ENCODE peak calls at places on chromosomes 4 and X, in eight cellular contexts. C, U, Q, I, M, V, G and W are unnamed samples.

GRCh38 chrX:24760601-24761000 is 66.9 kb downstream of the POLA1 start:
- DNase-seq in U (no peak), C (no peak), Q (no peak), V (peak), M (no peak), I (no peak), G (no peak), W (peak)

GRCh38 chrX:64427281-64427680 is 32.0 kb upstream of the MTMR8 start:
- DNase-seq in I (peak), U (no peak), C (no peak), M (no peak), V (no peak), G (no peak), Q (no peak), W (no peak)

GRCh38 chr4:38330321-38330720 is 333.7 kb upstream of the KLF3 start:
- DNase-seq in G (no peak), Q (no peak), V (no peak), C (no peak), M (peak), I (no peak), U (no peak), W (no peak)

GRCh38 chrX:150983526-150984163 is 510 bp downstream of the HMGB3 start:
- DNase-seq in C (peak), M (peak), V (no peak), G (no peak), U (peak), I (peak), Q (no peak), W (peak)

GRCh38 chrX:71579136-71579989 is 1.1 kb downstream of the GCNA start:
- DNase-seq in Q (no peak), G (peak), C (no peak), I (no peak), M (peak), U (no peak), V (no peak), W (no peak)

GRCh38 chr4:138263438-138263837 is 21.3 kb upstream of the SLC7A11 start:
- DNase-seq in V (no peak), G (no peak), C (no peak), Q (no peak), U (no peak), I (no peak), M (no peak), W (peak)

GRCh38 chr4:170102426-170102825 is 12.7 kb upstream of the AADAT start:
- DNase-seq in M (no peak), G (no peak), Q (no peak), V (no peak), I (no peak), U (peak), C (no peak), W (no peak)

GRCh38 chr4:53130896-53131561 is 234.8 kb downstream of the SCFD2 start:
- DNase-seq in I (no peak), Q (no peak), C (no peak), G (peak), V (no peak), U (no peak), M (no peak), W (no peak)

GRCh38 chrX:114210879-114211278 is 373.0 kb upstream of the HTR2C start:
- DNase-seq in G (no peak), I (no peak), Q (no peak), V (no peak), C (no peak), U (no peak), M (no peak), W (no peak)

GRCh38 chrX:44039556-44039955 is 66.4 kb upstream of the NDP start:
- DNase-seq in I (no peak), V (no peak), U (no peak), G (no peak), C (no peak), Q (no peak), M (peak), W (no peak)

GRCh38 chr4:3451956-3452355 is 10.2 kb downstream of the HGFAC start:
- DNase-seq in M (no peak), I (no peak), V (peak), C (no peak), Q (no peak), G (no peak), U (no peak), W (peak)

GRCh38 chr4:123659759-123660158 is 263.2 kb downstream of the SPRY1 start:
- DNase-seq in U (peak), C (peak), V (peak), M (no peak), Q (no peak), G (peak), I (peak), W (no peak)

GRCh38 chr4:21512351-21512750 is 436.2 kb downstream of the KCNIP4 start:
- DNase-seq in G (peak), V (peak), C (peak), I (peak), Q (peak), M (peak), U (peak), W (peak)

GRCh38 chr4:183158062-183158461 is 59.0 kb downstream of the WWC2 start:
- DNase-seq in M (no peak), G (no peak), U (no peak), V (no peak), Q (no peak), C (no peak), I (no peak), W (peak)

GRCh38 chrX:143757375-143757774 is 36.8 kb upstream of the SPANXN2 start:
- DNase-seq in V (no peak), G (no peak), Q (peak), U (peak), C (no peak), I (no peak), M (peak), W (no peak)

DNA sequence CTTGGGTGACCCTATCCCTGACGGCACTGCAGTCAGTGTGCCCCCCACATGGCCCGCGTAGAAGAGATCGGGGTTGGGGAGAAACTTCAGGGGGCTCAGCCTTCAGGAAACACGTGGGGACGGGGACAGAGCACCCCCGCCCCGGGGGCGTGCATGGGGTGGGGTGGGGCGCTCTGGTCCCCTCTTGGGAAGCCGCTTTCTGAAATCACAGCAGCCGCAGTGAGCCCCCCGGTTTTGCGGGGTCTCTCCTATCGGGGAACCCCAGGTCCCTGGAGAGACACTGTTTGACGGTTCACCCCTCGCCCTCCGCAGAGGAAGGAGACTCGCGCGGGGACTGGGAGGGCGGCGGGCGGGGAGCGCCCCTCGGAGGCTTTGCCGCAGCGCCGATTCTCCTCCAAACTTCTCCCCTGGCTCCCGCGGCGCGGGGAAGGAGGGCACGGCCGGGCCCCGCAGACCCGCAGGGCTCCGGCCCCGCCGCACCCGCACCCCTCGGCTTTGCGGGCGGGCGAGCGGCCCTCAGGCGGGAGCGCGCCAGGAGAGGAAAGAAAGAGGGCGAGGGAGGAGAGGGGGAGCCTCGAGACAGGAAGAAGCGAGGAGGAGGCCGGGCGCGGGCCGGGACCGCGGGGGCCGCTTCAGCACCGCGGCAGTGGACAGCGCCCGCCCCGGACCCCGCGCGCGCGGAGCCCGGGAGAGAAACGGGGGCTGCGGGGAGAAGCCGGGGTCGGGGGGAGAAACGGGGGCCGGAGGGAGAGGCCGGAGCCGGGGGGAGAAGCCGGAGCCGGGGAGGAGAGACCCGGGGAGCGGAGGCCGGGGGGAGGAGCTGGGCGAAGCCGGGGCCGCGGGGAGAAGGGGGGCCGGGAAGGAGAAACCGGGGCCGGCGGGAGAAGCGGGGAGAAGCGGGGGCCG is 613 bp downstream of the CPLX1 start:
- DNase-seq in I (no peak), Q (peak), C (no peak), V (no peak), G (peak), M (no peak), U (peak), W (peak)
- TF ChIP-seq EZH2phosphoT487 in I (no peak), Q (peak), C (no peak), V (no peak), G (no peak), M (peak), U (peak), W (peak)

GRCh38 chrX:83916525-83916924 is 55.6 kb downstream of the CYLC1 start:
- DNase-seq in Q (peak), C (peak), V (peak), M (peak), I (peak), U (peak), G (peak), W (peak)
- TF ChIP-seq EZH2phosphoT487 in Q (no peak), C (no peak), V (no peak), M (no peak), I (no peak), U (no peak), G (no peak), W (no peak)

DNA sequence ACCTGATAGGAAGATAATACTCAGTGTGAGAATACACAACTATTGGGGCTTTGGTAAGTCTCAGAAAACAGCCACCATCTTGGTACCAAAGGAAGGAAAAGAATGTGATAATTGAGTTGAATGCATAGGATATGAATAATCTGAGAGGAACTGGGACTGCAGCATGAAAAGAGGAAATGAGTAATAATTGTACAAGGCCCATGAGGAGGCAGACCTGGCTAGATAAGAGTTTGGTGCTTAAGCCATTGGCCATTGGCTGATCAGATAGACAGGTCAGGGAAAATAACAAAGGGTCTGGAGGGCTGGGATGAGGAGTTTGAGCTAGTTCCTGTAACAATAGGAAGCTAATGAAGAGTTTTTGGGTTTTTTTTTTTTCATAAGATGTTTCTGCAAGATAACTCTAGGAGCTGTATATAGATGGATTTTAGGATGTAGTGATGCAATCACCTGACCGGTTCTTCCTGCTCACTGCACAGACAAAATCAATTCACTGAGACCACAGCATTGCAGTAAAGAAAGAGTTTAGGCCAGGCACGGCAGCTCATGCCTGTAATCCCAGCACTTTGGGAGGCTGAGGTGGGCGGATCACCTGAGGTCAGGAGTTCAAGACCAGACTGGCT is 5.3 kb upstream of the TRMT2B start:
- DNase-seq in M (no peak), C (no peak), G (no peak), V (peak), I (peak), U (no peak), Q (no peak), W (peak)
- TF ChIP-seq EZH2phosphoT487 in M (no peak), C (no peak), G (no peak), V (no peak), I (no peak), U (no peak), Q (no peak), W (no peak)

GRCh38 chrX:140053841-140054240 is 88.5 kb upstream of the CXorf66 start:
- DNase-seq in M (no peak), C (no peak), U (no peak), I (no peak), V (no peak), G (peak), Q (peak), W (no peak)

GRCh38 chrX:140050906-140051305 is 85.6 kb upstream of the CXorf66 start:
- DNase-seq in C (peak), Q (no peak), M (no peak), V (peak), I (no peak), U (no peak), G (peak), W (peak)
- TF ChIP-seq EZH2phosphoT487 in C (no peak), Q (no peak), M (no peak), V (no peak), I (no peak), U (no peak), G (no peak), W (no peak)